ENCODE peak calls at places on chromosomes 4 and X, in seven cellular contexts. One of them, this sample, is unnamed.

GRCh38 chr4:141432000-141432712 is 204.2 kb upstream of the IL15 start:
- DNase-seq in IMR-90: peak
- DNase-seq in mesendoderm: no peak
- DNase-seq in neuronal stem cell: no peak
- DNase-seq in H9: no peak
- DNase-seq in H1: no peak
- DNase-seq in trophoblast cell: no peak
- DNase-seq in this sample: no peak

GRCh38 chrX:112759512-112759911 is 79.8 kb upstream of the LHFPL1 start:
- DNase-seq in IMR-90: no peak
- DNase-seq in mesendoderm: no peak
- DNase-seq in neuronal stem cell: no peak
- DNase-seq in H9: no peak
- DNase-seq in H1: no peak
- DNase-seq in trophoblast cell: no peak
- DNase-seq in this sample: no peak

GRCh38 chr4:82594466-82594865 is 32.7 kb upstream of the TMEM150C start:
- DNase-seq in IMR-90: no peak
- DNase-seq in mesendoderm: no peak
- DNase-seq in neuronal stem cell: no peak
- DNase-seq in H9: no peak
- DNase-seq in H1: no peak
- DNase-seq in trophoblast cell: peak
- DNase-seq in this sample: peak

GRCh38 chrX:103183912-103184311 is 31.0 kb upstream of the BEX4 start:
- DNase-seq in IMR-90: no peak
- DNase-seq in mesendoderm: peak
- DNase-seq in neuronal stem cell: no peak
- DNase-seq in H9: peak
- DNase-seq in H1: no peak
- DNase-seq in trophoblast cell: no peak
- DNase-seq in this sample: no peak

GRCh38 chr4:167868163-167868562 is 224.2 kb upstream of the ANXA10 start:
- DNase-seq in IMR-90: peak
- DNase-seq in mesendoderm: no peak
- DNase-seq in neuronal stem cell: no peak
- DNase-seq in H9: no peak
- DNase-seq in H1: no peak
- DNase-seq in trophoblast cell: no peak
- DNase-seq in this sample: no peak

GRCh38 chr4:188408244-188409067 is 269.2 kb downstream of the TRIML1 start:
- DNase-seq in IMR-90: peak
- DNase-seq in mesendoderm: no peak
- DNase-seq in neuronal stem cell: no peak
- DNase-seq in H9: no peak
- DNase-seq in H1: no peak
- DNase-seq in trophoblast cell: no peak
- DNase-seq in this sample: no peak

GRCh38 chr4:1670279-1670678 is 13.8 kb downstream of the FAM53A start:
- DNase-seq in IMR-90: no peak
- DNase-seq in mesendoderm: no peak
- DNase-seq in neuronal stem cell: no peak
- DNase-seq in H9: no peak
- DNase-seq in H1: no peak
- DNase-seq in trophoblast cell: no peak
- DNase-seq in this sample: no peak

GRCh38 chr4:7915875-7916242 is 23.8 kb downstream of the AFAP1 start:
- DNase-seq in IMR-90: no peak
- DNase-seq in mesendoderm: no peak
- DNase-seq in neuronal stem cell: no peak
- DNase-seq in H9: no peak
- DNase-seq in H1: no peak
- DNase-seq in trophoblast cell: no peak
- DNase-seq in this sample: no peak

GRCh38 chr4:89119836-89120235 is 8.5 kb downstream of the TIGD2 start:
- DNase-seq in IMR-90: peak
- DNase-seq in mesendoderm: no peak
- DNase-seq in neuronal stem cell: no peak
- DNase-seq in H9: no peak
- DNase-seq in H1: no peak
- DNase-seq in trophoblast cell: peak
- DNase-seq in this sample: peak

GRCh38 chr4:5199912-5200311 is 148.6 kb downstream of the STK32B start:
- DNase-seq in IMR-90: no peak
- DNase-seq in mesendoderm: no peak
- DNase-seq in neuronal stem cell: no peak
- DNase-seq in H9: no peak
- DNase-seq in H1: no peak
- DNase-seq in trophoblast cell: no peak
- DNase-seq in this sample: no peak

GRCh38 chr4:151098191-151098590 is 1.2 kb upstream of the RPS3A start:
- DNase-seq in IMR-90: no peak
- DNase-seq in mesendoderm: no peak
- DNase-seq in neuronal stem cell: no peak
- DNase-seq in H9: no peak
- DNase-seq in H1: no peak
- DNase-seq in trophoblast cell: no peak
- DNase-seq in this sample: no peak

GRCh38 chr4:108830509-108831244 is 67.8 kb upstream of the ETNPPL start:
- DNase-seq in IMR-90: peak
- DNase-seq in mesendoderm: peak
- DNase-seq in neuronal stem cell: no peak
- DNase-seq in H9: no peak
- DNase-seq in H1: no peak
- DNase-seq in trophoblast cell: no peak
- DNase-seq in this sample: peak

GRCh38 chrX:38620623-38621022 is 59.3 kb downstream of the TSPAN7 start:
- DNase-seq in IMR-90: no peak
- DNase-seq in mesendoderm: no peak
- DNase-seq in neuronal stem cell: no peak
- DNase-seq in H9: no peak
- DNase-seq in H1: no peak
- DNase-seq in trophoblast cell: no peak
- DNase-seq in this sample: no peak

GRCh38 chr4:15068298-15068697 is 66.0 kb downstream of the CPEB2 start:
- DNase-seq in IMR-90: no peak
- DNase-seq in mesendoderm: no peak
- DNase-seq in neuronal stem cell: no peak
- DNase-seq in H9: no peak
- DNase-seq in H1: no peak
- DNase-seq in trophoblast cell: no peak
- DNase-seq in this sample: no peak

GRCh38 chr4:139144161-139144859 is 32.7 kb downstream of the ELF2 start:
- DNase-seq in IMR-90: peak
- DNase-seq in mesendoderm: peak
- DNase-seq in neuronal stem cell: no peak
- DNase-seq in H9: peak
- DNase-seq in H1: no peak
- DNase-seq in trophoblast cell: peak
- DNase-seq in this sample: peak

GRCh38 chr4:114780205-114780604 is 181.6 kb downstream of the UGT8 start:
- DNase-seq in IMR-90: peak
- DNase-seq in mesendoderm: peak
- DNase-seq in neuronal stem cell: peak
- DNase-seq in H9: peak
- DNase-seq in H1: no peak
- DNase-seq in trophoblast cell: peak
- DNase-seq in this sample: peak

GRCh38 chr4:1603413-1604135 is 80.5 kb downstream of the FAM53A start:
- DNase-seq in IMR-90: no peak
- DNase-seq in mesendoderm: no peak
- DNase-seq in neuronal stem cell: no peak
- DNase-seq in H9: no peak
- DNase-seq in H1: no peak
- DNase-seq in trophoblast cell: no peak
- DNase-seq in this sample: no peak

GRCh38 chrX:108397627-108398392 is 40.4 kb downstream of the COL4A6 start:
- DNase-seq in IMR-90: peak
- DNase-seq in mesendoderm: no peak
- DNase-seq in neuronal stem cell: peak
- DNase-seq in H9: no peak
- DNase-seq in H1: no peak
- DNase-seq in trophoblast cell: no peak
- DNase-seq in this sample: no peak

GRCh38 chrX:123906557-123907316 is 46.9 kb downstream of the XIAP start:
- DNase-seq in IMR-90: no peak
- DNase-seq in mesendoderm: no peak
- DNase-seq in neuronal stem cell: no peak
- DNase-seq in H9: no peak
- DNase-seq in H1: no peak
- DNase-seq in trophoblast cell: no peak
- DNase-seq in this sample: peak

GRCh38 chr4:182141046-182141445 is 102.2 kb upstream of the TENM3 start:
- DNase-seq in IMR-90: no peak
- DNase-seq in mesendoderm: peak
- DNase-seq in neuronal stem cell: peak
- DNase-seq in H9: peak
- DNase-seq in H1: peak
- DNase-seq in trophoblast cell: peak
- DNase-seq in this sample: no peak

GRCh38 chr4:118774989-118775388 is 60.9 kb downstream of the SEC24D start:
- DNase-seq in IMR-90: peak
- DNase-seq in mesendoderm: peak
- DNase-seq in neuronal stem cell: no peak
- DNase-seq in H9: no peak
- DNase-seq in H1: no peak
- DNase-seq in trophoblast cell: peak
- DNase-seq in this sample: peak

GRCh38 chr4:25843340-25844097 is 19.3 kb downstream of the SEL1L3 start:
- DNase-seq in IMR-90: no peak
- DNase-seq in mesendoderm: no peak
- DNase-seq in neuronal stem cell: no peak
- DNase-seq in H9: no peak
- DNase-seq in H1: no peak
- DNase-seq in trophoblast cell: no peak
- DNase-seq in this sample: no peak

DNA sequence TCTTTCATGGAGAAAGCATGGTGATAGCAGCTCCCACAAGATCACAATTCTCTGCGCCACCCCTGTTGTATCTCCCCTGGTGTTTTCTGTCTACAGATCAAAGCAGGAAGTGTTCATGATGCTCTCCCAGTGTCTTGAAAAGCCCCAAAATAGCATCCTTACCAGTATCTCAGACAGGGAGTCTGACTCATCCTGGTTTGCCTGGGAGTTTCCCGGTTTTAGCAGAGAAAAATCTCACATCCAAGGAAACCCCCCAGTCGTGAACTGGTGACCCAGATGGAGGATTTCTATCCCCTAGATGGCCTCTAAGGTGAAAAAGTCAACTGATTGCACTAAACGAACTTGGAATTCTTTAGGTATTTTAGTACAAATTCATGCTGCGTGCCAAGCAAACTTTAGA is 64.3 kb upstream of the NR0B1 start:
- DNase-seq in IMR-90: no peak
- DNase-seq in mesendoderm: no peak
- DNase-seq in neuronal stem cell: no peak
- DNase-seq in H9: no peak
- DNase-seq in H1: no peak
- DNase-seq in trophoblast cell: peak
- DNase-seq in this sample: no peak
- H2BK120ac ChIP-seq in IMR-90: no peak
- H2BK120ac ChIP-seq in mesendoderm: no peak
- H2BK120ac ChIP-seq in neuronal stem cell: no peak
- H2BK120ac ChIP-seq in H9: no peak
- H2BK120ac ChIP-seq in H1: no peak
- H2BK120ac ChIP-seq in trophoblast cell: no peak
- H2BK120ac ChIP-seq in this sample: no peak

GRCh38 chr4:57911203-57911602 is 801.0 kb upstream of the IGFBP7 start:
- DNase-seq in IMR-90: no peak
- DNase-seq in mesendoderm: no peak
- DNase-seq in neuronal stem cell: no peak
- DNase-seq in H9: no peak
- DNase-seq in H1: no peak
- DNase-seq in trophoblast cell: no peak
- DNase-seq in this sample: no peak

GRCh38 chr4:57916479-57916878 is 806.3 kb upstream of the IGFBP7 start:
- DNase-seq in IMR-90: no peak
- DNase-seq in mesendoderm: no peak
- DNase-seq in neuronal stem cell: no peak
- DNase-seq in H9: no peak
- DNase-seq in H1: no peak
- DNase-seq in trophoblast cell: no peak
- DNase-seq in this sample: no peak
- H2BK120ac ChIP-seq in IMR-90: no peak
- H2BK120ac ChIP-seq in mesendoderm: no peak
- H2BK120ac ChIP-seq in neuronal stem cell: no peak
- H2BK120ac ChIP-seq in H9: no peak
- H2BK120ac ChIP-seq in H1: no peak
- H2BK120ac ChIP-seq in trophoblast cell: no peak
- H2BK120ac ChIP-seq in this sample: no peak

DNA sequence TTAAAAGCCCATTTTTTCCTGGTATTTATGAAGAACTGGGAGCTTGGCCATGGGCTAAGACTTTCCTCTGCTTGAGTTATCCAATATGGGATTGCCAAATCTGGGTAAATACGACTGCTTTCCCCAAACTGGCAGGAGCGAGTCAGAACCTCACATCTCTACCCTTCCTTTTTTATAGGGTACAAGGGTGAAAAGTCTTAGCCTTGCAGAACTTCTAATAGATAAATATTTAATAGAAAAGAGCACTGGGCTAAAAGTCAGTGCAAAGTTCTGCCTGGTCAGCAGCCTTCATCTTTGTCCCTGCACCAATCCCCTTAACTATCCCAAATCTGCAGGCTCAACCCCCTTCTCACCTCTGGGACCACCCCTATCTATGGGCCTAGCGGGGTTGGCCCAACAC is 61.6 kb upstream of the ACSL1 start:
- DNase-seq in IMR-90: no peak
- DNase-seq in mesendoderm: no peak
- DNase-seq in neuronal stem cell: no peak
- DNase-seq in H9: no peak
- DNase-seq in H1: no peak
- DNase-seq in trophoblast cell: no peak
- DNase-seq in this sample: no peak
- H2BK120ac ChIP-seq in IMR-90: no peak
- H2BK120ac ChIP-seq in mesendoderm: no peak
- H2BK120ac ChIP-seq in neuronal stem cell: no peak
- H2BK120ac ChIP-seq in H9: no peak
- H2BK120ac ChIP-seq in H1: no peak
- H2BK120ac ChIP-seq in trophoblast cell: no peak
- H2BK120ac ChIP-seq in this sample: no peak

GRCh38 chr4:79212311-79212710 is 113.5 kb downstream of the NAA11 start:
- DNase-seq in IMR-90: no peak
- DNase-seq in mesendoderm: no peak
- DNase-seq in neuronal stem cell: no peak
- DNase-seq in H9: no peak
- DNase-seq in H1: no peak
- DNase-seq in trophoblast cell: no peak
- DNase-seq in this sample: no peak

GRCh38 chr4:79210636-79211049 is 115.2 kb downstream of the NAA11 start:
- DNase-seq in IMR-90: no peak
- DNase-seq in mesendoderm: no peak
- DNase-seq in neuronal stem cell: no peak
- DNase-seq in H9: no peak
- DNase-seq in H1: no peak
- DNase-seq in trophoblast cell: no peak
- DNase-seq in this sample: no peak

GRCh38 chr4:79213040-79213439 is 112.8 kb downstream of the NAA11 start:
- DNase-seq in IMR-90: no peak
- DNase-seq in mesendoderm: no peak
- DNase-seq in neuronal stem cell: no peak
- DNase-seq in H9: no peak
- DNase-seq in H1: no peak
- DNase-seq in trophoblast cell: no peak
- DNase-seq in this sample: no peak

GRCh38 chr4:79209822-79210635 is 115.8 kb downstream of the NAA11 start:
- DNase-seq in IMR-90: no peak
- DNase-seq in mesendoderm: peak
- DNase-seq in neuronal stem cell: no peak
- DNase-seq in H9: peak
- DNase-seq in H1: no peak
- DNase-seq in trophoblast cell: peak
- DNase-seq in this sample: no peak

GRCh38 chr4:79211490-79211889 is 114.4 kb downstream of the NAA11 start:
- DNase-seq in IMR-90: no peak
- DNase-seq in mesendoderm: no peak
- DNase-seq in neuronal stem cell: no peak
- DNase-seq in H9: no peak
- DNase-seq in H1: no peak
- DNase-seq in trophoblast cell: no peak
- DNase-seq in this sample: no peak
- H2BK120ac ChIP-seq in IMR-90: no peak
- H2BK120ac ChIP-seq in mesendoderm: no peak
- H2BK120ac ChIP-seq in neuronal stem cell: no peak
- H2BK120ac ChIP-seq in H9: no peak
- H2BK120ac ChIP-seq in H1: no peak
- H2BK120ac ChIP-seq in trophoblast cell: peak
- H2BK120ac ChIP-seq in this sample: no peak

This sample was measured in mesenchymal stem cell.